ENCODE peak calls at places on chromosomes 3 and 15, in four cellular contexts. K, J, U and N are unnamed samples.

GRCh38 chr15:83929619-83930018 is 275.7 kb downstream of the ADAMTSL3 start:
- DNase-seq in J (no peak), K (no peak), U (no peak), N (no peak)

GRCh38 chr15:60648928-60649679 is 170.2 kb upstream of the ICE2 start:
- DNase-seq in K (no peak), U (no peak), J (no peak), N (no peak)

GRCh38 chr15:77988386-77989301 is 88.9 kb downstream of the TBC1D2B start:
- DNase-seq in U (no peak), K (no peak), J (no peak), N (no peak)

GRCh38 chr15:48794697-48795134 is 16.2 kb downstream of the CEP152 start:
- DNase-seq in U (peak), J (no peak), K (no peak), N (no peak)

GRCh38 chr3:10824468-10824867 is 8.4 kb downstream of the SLC6A11 start:
- DNase-seq in K (no peak), U (no peak), J (no peak), N (no peak)

GRCh38 chr3:107737909-107738308 is 215.1 kb downstream of the BBX start:
- DNase-seq in J (no peak), U (no peak), K (no peak), N (no peak)

GRCh38 chr15:91882858-91883586 is 29.5 kb downstream of the SLCO3A1 start:
- DNase-seq in K (no peak), U (no peak), J (no peak), N (no peak)

GRCh38 chr15:78055923-78056713 is 21.4 kb downstream of the TBC1D2B start:
- DNase-seq in U (peak), K (no peak), J (no peak), N (no peak)

GRCh38 chr3:190027116-190027515 is 93.6 kb downstream of the P3H2 start:
- DNase-seq in J (no peak), U (no peak), K (no peak), N (no peak)

GRCh38 chr15:62742409-62743171 is 300.0 kb upstream of the TPM1 start:
- DNase-seq in U (peak), J (peak), K (peak), N (peak)

GRCh38 chr3:114319453-114319852 is 25.6 kb downstream of the TIGIT start:
- DNase-seq in K (no peak), U (peak), J (no peak), N (no peak)

GRCh38 chr3:116393199-116393598 is 52.1 kb downstream of the LSAMP start:
- DNase-seq in K (no peak), U (no peak), J (no peak), N (no peak)

GRCh38 chr15:62089616-62090015 is 22.8 kb downstream of the C2CD4A start:
- DNase-seq in K (no peak), U (no peak), J (no peak), N (no peak)

DNA sequence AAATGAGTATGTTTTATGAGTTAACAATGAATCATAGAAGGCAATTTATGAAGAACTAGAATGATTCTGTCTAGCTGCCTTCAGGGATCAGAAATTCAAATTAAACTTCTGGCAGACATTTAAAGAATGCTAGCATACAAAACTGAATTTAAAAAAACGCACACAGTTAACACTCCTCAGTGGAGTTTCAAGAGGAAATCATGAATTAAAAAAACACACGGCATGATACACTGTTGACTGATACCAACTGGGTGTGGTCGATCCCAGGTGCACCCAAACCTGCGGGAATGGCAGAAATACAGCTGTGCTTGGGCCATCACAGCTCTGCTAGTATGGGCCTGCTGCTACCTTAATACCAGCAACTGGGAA is 526.0 kb downstream of the FOXP1 start:
- DNase-seq in U (peak), J (no peak), K (no peak), N (no peak)
- H3K27ac ChIP-seq in U (peak), J (peak), K (no peak), N (peak)

GRCh38 chr3:159761377-159761776 is 227.3 kb upstream of the IL12A start:
- DNase-seq in K (no peak), J (peak), U (peak), N (no peak)
- H3K27ac ChIP-seq in K (no peak), J (peak), U (no peak), N (no peak)

GRCh38 chr15:69603369-69604049 is 150.9 kb downstream of the RPLP1 start:
- DNase-seq in J (no peak), K (no peak), U (peak), N (no peak)
- H3K27ac ChIP-seq in J (no peak), K (no peak), U (peak), N (no peak)

GRCh38 chr15:64912926-64913325 is 1.2 kb downstream of the ANKDD1A start:
- DNase-seq in K (no peak), U (no peak), J (no peak), N (no peak)

GRCh38 chr15:64907991-64908390 is 3.7 kb upstream of the ANKDD1A start:
- DNase-seq in U (no peak), J (no peak), K (no peak), N (no peak)

GRCh38 chr15:64912379-64912778 is 677 bp downstream of the ANKDD1A start:
- DNase-seq in U (no peak), J (no peak), K (no peak), N (no peak)

GRCh38 chr15:64909546-64909945 is 2.2 kb upstream of the ANKDD1A start:
- DNase-seq in K (no peak), U (no peak), J (no peak), N (no peak)

DNA sequence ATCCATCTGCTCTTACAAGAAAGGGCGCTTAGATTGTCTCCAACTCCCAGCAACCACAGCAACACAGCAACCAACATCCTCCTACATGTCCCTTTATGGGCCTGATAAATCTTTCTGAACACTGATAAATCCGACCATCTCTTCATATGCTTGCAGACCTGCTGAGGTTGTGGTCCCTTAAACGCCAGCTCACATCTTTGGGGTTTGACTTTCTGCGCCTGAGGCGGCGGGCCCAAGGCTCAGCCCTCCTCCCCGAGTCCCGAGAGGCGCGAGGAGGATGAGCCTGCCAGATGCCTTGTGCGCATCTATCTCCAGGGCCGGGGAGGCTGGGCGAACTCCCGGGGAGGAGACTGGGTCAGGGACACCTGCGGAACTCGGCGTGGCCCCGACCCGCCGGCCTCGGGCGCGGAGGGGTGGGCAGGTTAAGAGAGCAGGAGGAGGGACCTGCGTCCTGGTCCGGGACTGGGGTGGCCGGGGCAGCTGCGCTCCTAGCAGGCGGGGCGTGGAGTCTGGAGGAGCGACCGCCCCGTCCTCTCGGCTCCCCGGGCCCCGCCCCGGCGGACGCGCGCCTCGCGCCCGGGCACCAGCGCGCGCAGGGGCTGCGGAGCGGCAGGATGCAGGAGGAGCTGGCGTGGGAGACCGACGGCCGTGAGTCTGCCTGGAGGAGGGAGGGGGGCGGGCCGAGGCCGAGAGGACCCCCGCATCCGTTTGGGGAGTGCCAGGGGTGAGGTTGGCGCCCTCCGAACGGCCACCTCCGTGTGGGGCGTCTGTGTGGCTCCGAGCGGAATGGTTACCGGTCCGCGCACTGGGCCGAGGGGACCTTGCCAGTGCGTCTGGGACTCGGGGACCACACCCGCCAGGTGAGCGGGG is at the start of gene ANKDD1A:
- DNase-seq in J (peak), U (peak), K (peak), N (no peak)
- H3K27ac ChIP-seq in J (peak), U (no peak), K (no peak), N (no peak)

DNA sequence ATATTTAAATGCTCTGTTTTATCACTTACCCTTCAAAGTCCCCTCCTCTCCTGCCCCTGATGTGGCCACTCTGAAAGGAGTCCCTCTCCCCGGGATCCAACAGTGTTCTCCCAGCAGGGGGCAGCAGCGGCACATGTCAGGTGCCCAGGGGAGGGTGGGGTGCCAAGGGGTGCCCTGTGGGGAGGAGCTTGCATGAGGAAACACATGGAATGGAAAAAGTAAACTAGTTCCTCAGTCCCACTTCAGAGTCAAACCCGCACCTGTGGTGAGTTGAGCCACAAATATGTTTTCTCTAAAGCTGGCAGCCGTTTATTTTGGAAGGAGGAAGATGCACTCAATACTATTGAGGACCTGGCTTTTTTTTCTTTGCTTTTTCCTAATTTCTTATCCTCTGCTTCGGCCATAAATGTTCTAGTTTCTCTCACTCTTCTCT is 30.1 kb upstream of the NRROS start:
- DNase-seq in U (peak), J (peak), K (peak), N (peak)
- H3K27ac ChIP-seq in U (no peak), J (peak), K (peak), N (no peak)